ENCODE peak calls at places on chromosome 19, in ten cellular contexts. Y, H, J, S, F, I, P, E, Q and T are unnamed samples.

GRCh38 chr19:10262771-10263170 is 8.1 kb upstream of the ICAM1 start:
- DNase-seq in Q (no peak), P (no peak), I (no peak), H (no peak), S (no peak), J (no peak), Y (peak), E (no peak), F (peak), T (no peak)

GRCh38 chr19:15266683-15267082 is 34.4 kb upstream of the EPHX3 start:
- DNase-seq in J (no peak), I (no peak), Q (no peak), P (no peak), H (no peak), S (no peak), E (no peak), Y (no peak), F (no peak), T (no peak)

GRCh38 chr19:40144947-40145748 is 46.1 kb upstream of the MAP3K10 start:
- DNase-seq in Q (peak), P (no peak), H (no peak), E (no peak), I (no peak), S (no peak), F (no peak), Y (no peak), J (no peak), T (no peak)

GRCh38 chr19:11111771-11112144 is 22.5 kb downstream of the LDLR start:
- DNase-seq in I (no peak), P (no peak), S (no peak), H (no peak), Y (no peak), J (no peak), F (peak), Q (no peak), E (no peak), T (no peak)

GRCh38 chr19:11321206-11322126 is 18.0 kb downstream of the RAB3D start:
- DNase-seq in F (no peak), H (no peak), S (no peak), Y (no peak), E (no peak), P (peak), I (no peak), J (no peak), Q (peak), T (no peak)

GRCh38 chr19:48194041-48194871 is 23.8 kb downstream of the ZSWIM9 start:
- DNase-seq in E (no peak), Y (peak), F (no peak), S (peak), Q (peak), J (peak), H (peak), P (no peak), I (peak), T (no peak)

GRCh38 chr19:48543121-48543710 is 8.8 kb upstream of the SULT2B1 start:
- DNase-seq in H (no peak), S (no peak), I (no peak), J (no peak), F (peak), E (peak), P (no peak), Y (peak), Q (no peak), T (no peak)

GRCh38 chr19:18481505-18482222 is 40.2 kb downstream of the ELL start:
- DNase-seq in H (no peak), I (no peak), Y (no peak), F (no peak), J (no peak), E (no peak), S (no peak), P (no peak), Q (no peak), T (no peak)

GRCh38 chr19:6376512-6377193 is 920 bp upstream of the PSPN start:
- DNase-seq in Y (no peak), Q (peak), P (no peak), H (peak), S (no peak), I (no peak), E (no peak), J (no peak), F (no peak), T (no peak)

GRCh38 chr19:32814046-32814445 is 55.5 kb downstream of the SLC7A9 start:
- DNase-seq in H (no peak), S (no peak), E (no peak), I (no peak), Q (no peak), J (no peak), Y (no peak), F (no peak), P (no peak), T (no peak)

GRCh38 chr19:3923096-3923758 is 9.6 kb upstream of the NMRK2 start:
- DNase-seq in S (no peak), E (no peak), P (no peak), Y (no peak), F (no peak), I (no peak), Q (no peak), J (no peak), H (no peak), T (no peak)

GRCh38 chr19:16797876-16798275 is 31.3 kb upstream of the SIN3B start:
- DNase-seq in P (no peak), Q (no peak), F (no peak), Y (no peak), H (no peak), J (no peak), E (no peak), I (no peak), S (no peak), T (no peak)

GRCh38 chr19:42326969-42327368 is 1.5 kb downstream of the MEGF8 start:
- DNase-seq in Y (no peak), E (no peak), F (no peak), S (no peak), Q (no peak), J (no peak), I (no peak), H (no peak), P (no peak), T (no peak)
- H3K9ac ChIP-seq in Y (no peak), E (no peak), F (no peak), S (no peak), Q (peak), J (no peak), I (peak), H (peak), P (peak), T (no peak)

GRCh38 chr19:46726551-46726950 is 9.6 kb upstream of the PRKD2 start:
- DNase-seq in I (no peak), H (no peak), P (no peak), Y (no peak), Q (no peak), F (no peak), E (no peak), J (no peak), S (no peak), T (no peak)

GRCh38 chr19:46728693-46729339 is 11.9 kb upstream of the PRKD2 start:
- DNase-seq in Q (peak), I (peak), Y (peak), S (peak), E (no peak), H (peak), F (peak), P (peak), J (peak), T (peak)

GRCh38 chr19:46728208-46728607 is 11.3 kb upstream of the PRKD2 start:
- DNase-seq in S (no peak), Q (no peak), E (no peak), H (no peak), J (no peak), F (no peak), Y (no peak), I (no peak), P (no peak), T (no peak)

GRCh38 chr19:46727036-46727501 is 10.2 kb upstream of the PRKD2 start:
- DNase-seq in Y (no peak), S (no peak), H (no peak), P (no peak), I (no peak), E (no peak), Q (no peak), J (no peak), F (no peak), T (no peak)

GRCh38 chr19:46727757-46728156 is 10.8 kb upstream of the PRKD2 start:
- DNase-seq in J (no peak), Y (no peak), F (no peak), Q (no peak), P (no peak), E (no peak), H (no peak), I (no peak), S (no peak), T (no peak)
- H3K9ac ChIP-seq in J (no peak), Y (no peak), F (no peak), Q (no peak), P (no peak), E (no peak), H (no peak), I (no peak), S (no peak), T (peak)

DNA sequence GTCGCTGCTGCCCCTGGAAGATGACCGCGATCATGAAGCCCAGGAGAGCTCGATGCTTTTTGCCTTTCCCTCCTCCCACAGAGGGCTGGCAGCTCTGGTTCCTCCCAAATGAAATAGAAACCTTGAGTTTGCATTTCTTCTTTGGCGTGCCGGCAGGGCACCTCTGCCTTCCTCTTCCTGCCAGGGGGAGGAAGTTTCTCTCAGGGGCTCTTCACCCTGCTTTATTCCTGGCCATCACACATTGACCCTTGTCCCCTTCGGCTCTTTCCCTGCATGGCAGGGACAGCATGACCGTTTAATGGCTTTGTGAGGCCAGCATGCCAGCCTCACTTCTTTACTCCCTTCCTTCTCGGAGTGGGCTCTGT is 47.9 kb downstream of the ACTN4 start:
- DNase-seq in Q (no peak), E (no peak), P (no peak), H (no peak), F (no peak), Y (no peak), J (no peak), I (no peak), S (no peak), T (no peak)
- H3K9ac ChIP-seq in Q (peak), E (no peak), P (no peak), H (no peak), F (peak), Y (no peak), J (no peak), I (no peak), S (no peak), T (no peak)

DNA sequence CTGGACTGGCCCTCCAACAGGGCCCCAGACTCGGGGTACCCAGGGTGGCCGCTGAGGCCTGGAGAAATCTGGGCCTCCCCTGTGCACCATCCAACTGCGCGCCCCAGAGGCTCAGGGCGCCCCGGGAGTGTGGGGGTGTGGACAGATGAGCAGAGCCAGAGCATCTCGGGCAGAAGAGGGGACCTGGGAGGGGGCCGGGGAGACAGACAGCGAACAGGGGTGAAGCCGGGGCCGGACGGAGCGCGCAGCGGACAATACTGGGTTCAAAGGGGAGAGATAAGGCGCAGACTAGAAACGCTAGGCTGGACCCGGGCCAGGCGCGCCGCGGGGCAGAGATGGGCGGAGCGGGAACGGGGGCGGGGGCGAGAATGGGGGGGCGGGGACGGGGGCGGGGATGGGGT is 460 bp upstream of the CERS4 start:
- DNase-seq in H (no peak), I (no peak), J (no peak), P (no peak), E (no peak), F (no peak), S (no peak), Y (no peak), Q (no peak), T (peak)
- H3K9ac ChIP-seq in H (peak), I (peak), J (no peak), P (no peak), E (no peak), F (no peak), S (no peak), Y (peak), Q (peak), T (peak)

DNA sequence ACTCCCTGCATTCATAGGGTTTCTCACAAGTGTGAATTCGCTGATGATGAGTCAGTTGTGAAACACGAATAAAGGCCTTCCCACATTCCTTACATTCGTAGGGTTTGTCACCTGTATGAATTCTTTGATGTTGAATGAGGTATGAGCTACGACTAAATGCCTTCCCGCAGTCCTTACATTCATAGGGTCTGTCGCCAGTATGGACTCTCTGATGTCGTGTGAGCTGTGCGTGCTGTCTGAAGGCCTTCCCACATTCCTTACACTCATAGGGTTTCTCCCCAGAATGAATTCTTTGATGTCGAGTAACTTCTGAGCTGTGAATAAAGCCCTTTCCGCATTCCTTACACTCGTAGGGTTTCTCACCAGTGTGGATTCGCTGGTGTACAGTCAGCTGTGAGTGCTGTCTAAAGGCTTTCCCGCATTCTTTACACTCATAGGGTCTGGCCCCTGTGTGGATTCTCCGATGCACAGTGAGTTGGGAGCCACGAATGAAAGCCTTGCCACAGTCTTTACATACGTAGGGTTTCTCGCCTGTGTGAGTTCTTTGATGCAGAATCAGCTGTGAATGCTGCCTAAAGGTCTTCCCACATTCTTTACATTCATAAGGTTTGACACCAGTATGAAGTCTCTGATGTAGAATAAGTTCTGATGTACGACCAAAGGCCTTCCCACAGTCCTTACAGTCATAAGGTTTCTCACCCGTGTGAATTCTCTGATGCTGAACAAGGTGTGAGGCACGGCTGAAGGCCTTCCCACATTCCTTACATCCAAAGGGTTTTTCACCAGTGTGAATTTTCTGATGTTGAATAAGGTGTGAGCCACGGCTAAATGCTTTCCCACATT is 30.6 kb upstream of the COX7A1 start:
- DNase-seq in J (no peak), S (peak), Y (peak), F (peak), E (no peak), I (no peak), H (no peak), Q (no peak), P (no peak), T (no peak)
- H3K9ac ChIP-seq in J (no peak), S (no peak), Y (no peak), F (no peak), E (no peak), I (no peak), H (no peak), Q (no peak), P (no peak), T (no peak)